ENCODE peak calls at places on chromosomes 3 and 15, in nine cellular contexts. G is body of pancreas, J is HCT116, C is HepG2, L is right lobe of liver, H is IMR-90, E is NB4, F is tibial nerve, X is ovary. U is an unnamed sample.

GRCh38 chr15:100083572-100083971 is 258.2 kb downstream of the ADAMTS17 start:
- DNase-seq in G (peak; percentile 81), J (no peak), C (no peak), L (no peak), H (no peak), E (no peak), F (no peak), X (no peak), U (no peak)

GRCh38 chr15:41462396-41462795 is 31.3 kb upstream of the ITPKA start:
- DNase-seq in G (no peak), J (no peak), C (no peak), L (no peak), H (peak; percentile 23), E (peak; percentile 62), F (no peak), X (no peak), U (no peak)

GRCh38 chr15:67183443-67184169 is 70.9 kb downstream of the AAGAB start:
- DNase-seq in G (no peak), J (no peak), C (peak; percentile 84), L (no peak), H (peak; percentile 78), E (no peak), F (peak; percentile 64), X (no peak), U (peak; percentile 85)

GRCh38 chr15:87619161-87619960 is 637.2 kb downstream of the NTRK3 start:
- DNase-seq in G (no peak), J (no peak), C (no peak), L (no peak), H (peak; percentile 44), E (no peak), F (no peak), X (no peak), U (no peak)

GRCh38 chr3:156675744-156676466 is 1.5 kb downstream of the TIPARP start:
- DNase-seq in G (peak; percentile 39), J (peak; percentile 59), C (peak; percentile 24), L (peak; percentile 33), H (peak; percentile 86), E (peak; percentile 52), F (peak; percentile 80), X (peak; percentile 39), U (peak; percentile 82)

GRCh38 chr3:108406661-108407206 is 103.7 kb downstream of the MYH15 start:
- DNase-seq in G (peak; percentile 23), J (peak; percentile 52), C (peak; percentile 71), L (no peak), H (peak; percentile 56), E (peak; percentile 72), F (peak; percentile 40), X (no peak), U (no peak)

GRCh38 chr15:48096355-48096786 is 24.4 kb upstream of the SLC24A5 start:
- DNase-seq in G (no peak), J (no peak), C (no peak), L (no peak), H (no peak), E (no peak), F (no peak), X (no peak), U (no peak)

GRCh38 chr3:128805771-128806170 is 73.6 kb upstream of the ACAD9 start:
- DNase-seq in G (no peak), J (no peak), C (no peak), L (no peak), H (peak; percentile 65), E (peak; percentile 80), F (no peak), X (no peak), U (no peak)

GRCh38 chr3:151201046-151201730 is 1.8 kb downstream of the GPR171 start:
- DNase-seq in G (no peak), J (no peak), C (no peak), L (no peak), H (no peak), E (no peak), F (no peak), X (no peak), U (no peak)

GRCh38 chr3:156620260-156620659 is 54.1 kb upstream of the TIPARP start:
- DNase-seq in G (peak; percentile 43), J (no peak), C (peak; percentile 50), L (no peak), H (peak; percentile 36), E (peak; percentile 19), F (no peak), X (no peak), U (no peak)

GRCh38 chr3:186239321-186239720 is 122.7 kb downstream of the DGKG start:
- DNase-seq in G (peak; percentile 17), J (no peak), C (no peak), L (no peak), H (no peak), E (peak; percentile 45), F (no peak), X (no peak), U (no peak)

GRCh38 chr3:197000211-197000610 is 29.4 kb downstream of the MELTF start:
- DNase-seq in G (peak; percentile 4), J (no peak), C (no peak), L (peak; percentile 2), H (peak; percentile 4), E (peak; percentile 41), F (no peak), X (no peak), U (peak; percentile 56)

GRCh38 chr3:58691997-58692396 is 25.4 kb upstream of the FAM3D start:
- DNase-seq in G (no peak), J (peak; percentile 41), C (no peak), L (no peak), H (peak; percentile 7), E (peak; percentile 25), F (no peak), X (no peak), U (no peak)

GRCh38 chr15:45361883-45362282 is 16.5 kb downstream of the GATM start:
- DNase-seq in G (no peak), J (no peak), C (no peak), L (no peak), H (no peak), E (no peak), F (no peak), X (no peak), U (no peak)

GRCh38 chr3:48428088-48428862 is 1.6 kb downstream of the PLXNB1 start:
- DNase-seq in G (peak; percentile 85), J (no peak), C (peak; percentile 90), L (peak; percentile 72), H (no peak), E (no peak), F (peak; percentile 37), X (no peak), U (no peak)

GRCh38 chr3:30544811-30545210 is 61.6 kb upstream of the TGFBR2 start:
- DNase-seq in G (no peak), J (no peak), C (no peak), L (no peak), H (peak; percentile 93), E (no peak), F (no peak), X (no peak), U (no peak)

GRCh38 chr3:138687236-138687635 is 78.7 kb downstream of the FAIM start:
- DNase-seq in G (no peak), J (no peak), C (no peak), L (no peak), H (peak; percentile 65), E (no peak), F (no peak), X (no peak), U (no peak)

GRCh38 chr15:42796955-42797779 is 60.2 kb upstream of the CDAN1 start:
- DNase-seq in G (no peak), J (no peak), C (no peak), L (no peak), H (peak; percentile 1), E (peak; percentile 5), F (no peak), X (no peak), U (no peak)
- TF ChIP-seq CTCF in G (no peak), J (peak; percentile 31), C (no peak), L (no peak), H (peak; percentile 14), E (no peak), F (no peak), X (no peak), U (no peak)

DNA sequence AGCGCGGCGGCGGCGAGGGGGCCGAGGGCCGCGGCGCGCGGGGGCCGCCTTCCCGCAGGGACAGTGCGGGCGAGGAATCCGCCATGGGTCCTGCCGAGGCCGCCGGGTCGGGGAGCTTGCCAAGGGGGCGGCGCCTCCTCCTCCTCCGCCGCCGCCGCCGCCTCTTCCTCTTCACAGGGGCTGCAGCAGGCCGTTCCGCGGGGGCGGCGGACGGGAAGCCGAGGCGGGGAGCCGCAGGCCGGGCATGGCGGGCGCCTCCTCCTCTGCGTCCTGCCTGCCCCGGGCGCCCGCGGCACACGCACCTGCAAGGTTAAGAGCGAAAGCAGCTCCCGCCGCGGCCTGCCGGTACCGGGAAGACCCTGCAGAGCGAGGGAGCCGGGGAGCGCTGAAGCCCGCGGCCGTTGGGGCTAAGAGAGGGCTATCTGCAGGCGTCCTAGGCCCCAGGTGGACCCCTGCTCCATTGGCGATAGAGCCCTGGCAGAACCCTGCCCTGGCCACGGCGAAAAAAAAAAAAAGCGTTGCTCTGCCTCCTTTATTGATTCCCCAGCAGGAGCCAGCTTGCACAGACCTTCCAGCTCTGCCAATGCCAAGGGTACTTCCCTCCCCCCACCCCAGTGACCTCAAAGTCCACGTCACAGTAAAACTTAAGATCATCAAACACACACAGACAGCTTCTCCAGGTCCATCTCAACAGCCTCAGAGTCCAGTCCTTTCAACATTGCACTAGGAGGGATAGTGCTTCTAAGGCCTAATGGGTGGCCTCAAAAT is at the start of gene LYSMD2:
- DNase-seq in G (peak; percentile 85), J (no peak), C (no peak), L (peak; percentile 90), H (peak; percentile 36), E (peak; percentile 88), F (peak; percentile 58), X (peak; percentile 81), U (peak; percentile 87)
- TF ChIP-seq POLR2A in G (peak; percentile 54), J (peak; percentile 10), C (no peak), L (peak; percentile 61), H (no peak), E (peak; percentile 62), F (no peak), X (no peak), U (no peak)

GRCh38 chr3:71416868-71417267 is 166.7 kb downstream of the FOXP1 start:
- DNase-seq in G (peak; percentile 13), J (peak; percentile 6), C (peak; percentile 34), L (no peak), H (no peak), E (peak; percentile 53), F (no peak), X (no peak), U (no peak)
- TF ChIP-seq CTCF in G (no peak), J (no peak), C (peak; percentile 21), L (no peak), H (no peak), E (peak; percentile 6), F (no peak), X (no peak), U (no peak)

DNA sequence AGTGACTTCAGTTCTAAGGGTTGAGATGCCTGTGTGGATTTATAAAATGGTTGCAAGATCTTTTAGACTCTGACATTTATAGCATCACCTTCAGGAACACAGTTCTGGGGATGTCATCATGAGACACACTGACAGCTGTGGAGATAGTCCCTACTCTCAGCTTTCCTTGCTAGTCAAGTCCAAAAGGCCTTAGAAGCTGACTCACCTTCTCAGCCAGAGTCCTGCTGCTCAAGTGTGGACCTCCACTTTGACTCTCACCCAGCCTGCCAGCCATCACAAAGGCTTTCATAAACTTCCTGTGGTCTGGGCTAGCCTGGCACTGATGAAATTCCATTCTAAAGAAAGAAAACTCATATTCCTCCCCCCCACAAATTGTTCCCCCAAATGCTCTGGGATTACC is 44.8 kb downstream of the TMEM39A start:
- DNase-seq in G (no peak), J (no peak), C (no peak), L (no peak), H (peak; percentile 66), E (no peak), F (no peak), X (no peak), U (no peak)
- TF ChIP-seq POLR2A in G (no peak), J (no peak), C (no peak), L (no peak), H (no peak), E (no peak), F (no peak), X (no peak), U (no peak)